ENCODE peak calls at places on chromosomes 11 and 22, in six cellular contexts. One of them, this sample, is unnamed.

GRCh38 chr22:30265851-30266444 is 703 bp downstream of the OSM start:
- DNase-seq in tibial nerve: no peak
- DNase-seq in HCT116: no peak
- DNase-seq in suprapubic skin: no peak
- DNase-seq in adrenal gland: no peak
- DNase-seq in GM23338: no peak
- DNase-seq in this sample: no peak

GRCh38 chr22:28799834-28800307 is 498 bp downstream of the XBP1 start:
- DNase-seq in tibial nerve: peak; percentile 40
- DNase-seq in HCT116: no peak
- DNase-seq in suprapubic skin: peak; percentile 84
- DNase-seq in adrenal gland: peak; percentile 57
- DNase-seq in GM23338: peak; percentile 60
- DNase-seq in this sample: peak; percentile 24

GRCh38 chr22:48894064-48894671 is 933.5 kb downstream of the BRD1 start:
- DNase-seq in tibial nerve: no peak
- DNase-seq in HCT116: no peak
- DNase-seq in suprapubic skin: peak; percentile 60
- DNase-seq in adrenal gland: no peak
- DNase-seq in GM23338: no peak
- DNase-seq in this sample: no peak

GRCh38 chr11:35040221-35040942 is 98.6 kb upstream of the CD44 start:
- DNase-seq in tibial nerve: no peak
- DNase-seq in HCT116: no peak
- DNase-seq in suprapubic skin: no peak
- DNase-seq in adrenal gland: no peak
- DNase-seq in GM23338: no peak
- DNase-seq in this sample: peak; percentile 86

GRCh38 chr11:76173663-76174062 is 32.6 kb downstream of the WNT11 start:
- DNase-seq in tibial nerve: no peak
- DNase-seq in HCT116: no peak
- DNase-seq in suprapubic skin: no peak
- DNase-seq in adrenal gland: no peak
- DNase-seq in GM23338: no peak
- DNase-seq in this sample: no peak

GRCh38 chr11:78740175-78741161 is 165.8 kb upstream of the NARS2 start:
- DNase-seq in tibial nerve: no peak
- DNase-seq in HCT116: no peak
- DNase-seq in suprapubic skin: no peak
- DNase-seq in adrenal gland: no peak
- DNase-seq in GM23338: no peak
- DNase-seq in this sample: no peak

GRCh38 chr11:296206-296975 is 2.9 kb downstream of the IFITM5 start:
- DNase-seq in tibial nerve: no peak
- DNase-seq in HCT116: no peak
- DNase-seq in suprapubic skin: no peak
- DNase-seq in adrenal gland: no peak
- DNase-seq in GM23338: no peak
- DNase-seq in this sample: no peak

GRCh38 chr22:38479096-38479840 is 11.4 kb downstream of the KDELR3 start:
- DNase-seq in tibial nerve: no peak
- DNase-seq in HCT116: no peak
- DNase-seq in suprapubic skin: peak; percentile 16
- DNase-seq in adrenal gland: no peak
- DNase-seq in GM23338: no peak
- DNase-seq in this sample: no peak

GRCh38 chr11:85742348-85742747 is 56.4 kb upstream of the CCDC89 start:
- DNase-seq in tibial nerve: no peak
- DNase-seq in HCT116: no peak
- DNase-seq in suprapubic skin: no peak
- DNase-seq in adrenal gland: no peak
- DNase-seq in GM23338: no peak
- DNase-seq in this sample: no peak

GRCh38 chr11:70468256-70469230 is 70.2 kb downstream of the CTTN start:
- DNase-seq in tibial nerve: no peak
- DNase-seq in HCT116: no peak
- DNase-seq in suprapubic skin: no peak
- DNase-seq in adrenal gland: no peak
- DNase-seq in GM23338: peak; percentile 45
- DNase-seq in this sample: no peak

GRCh38 chr22:31947296-31947695 is 3.0 kb downstream of the YWHAH start:
- DNase-seq in tibial nerve: no peak
- DNase-seq in HCT116: no peak
- DNase-seq in suprapubic skin: no peak
- DNase-seq in adrenal gland: no peak
- DNase-seq in GM23338: no peak
- DNase-seq in this sample: no peak

GRCh38 chr11:6926208-6927029 is at the start of gene ZNF215:
- DNase-seq in tibial nerve: peak; percentile 25
- DNase-seq in HCT116: peak; percentile 93
- DNase-seq in suprapubic skin: peak; percentile 84
- DNase-seq in adrenal gland: peak; percentile 79
- DNase-seq in GM23338: peak; percentile 96
- DNase-seq in this sample: peak; percentile 83

GRCh38 chr11:15006139-15006759 is 34.1 kb upstream of the CALCA start:
- DNase-seq in tibial nerve: no peak
- DNase-seq in HCT116: peak; percentile 47
- DNase-seq in suprapubic skin: no peak
- DNase-seq in adrenal gland: no peak
- DNase-seq in GM23338: peak; percentile 84
- DNase-seq in this sample: peak; percentile 34

GRCh38 chr11:73003083-73003482 is 139.0 kb downstream of the FCHSD2 start:
- DNase-seq in tibial nerve: no peak
- DNase-seq in HCT116: no peak
- DNase-seq in suprapubic skin: no peak
- DNase-seq in adrenal gland: no peak
- DNase-seq in GM23338: no peak
- DNase-seq in this sample: no peak

GRCh38 chr22:25702571-25703167 is 39.3 kb upstream of the MYO18B start:
- DNase-seq in tibial nerve: no peak
- DNase-seq in HCT116: no peak
- DNase-seq in suprapubic skin: no peak
- DNase-seq in adrenal gland: no peak
- DNase-seq in GM23338: no peak
- DNase-seq in this sample: peak; percentile 7

GRCh38 chr11:28618426-28618825 is 510.2 kb downstream of the METTL15 start:
- DNase-seq in tibial nerve: no peak
- DNase-seq in HCT116: no peak
- DNase-seq in suprapubic skin: no peak
- DNase-seq in adrenal gland: no peak
- DNase-seq in GM23338: no peak
- DNase-seq in this sample: peak; percentile 18

DNA sequence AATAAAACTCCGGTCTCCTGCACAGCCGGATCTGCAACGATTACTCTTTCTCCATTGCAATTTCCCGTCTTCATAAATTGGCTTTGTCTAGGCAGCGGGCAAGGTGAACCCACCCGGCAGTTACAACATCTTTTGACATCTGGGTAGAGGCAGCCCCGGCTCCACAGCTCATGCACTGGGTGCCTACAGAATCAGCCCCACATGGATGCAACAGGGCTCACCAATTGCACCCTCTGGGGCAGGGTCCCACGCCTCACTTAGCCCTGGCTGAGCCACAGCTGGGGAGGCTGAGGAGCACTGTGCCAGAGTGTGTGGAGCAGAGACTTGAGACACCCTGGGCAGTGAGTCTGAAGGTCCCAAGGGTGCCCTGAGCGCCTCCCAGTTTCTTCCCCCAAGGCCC is 710.2 kb downstream of the TBC1D22A start:
- DNase-seq in tibial nerve: no peak
- DNase-seq in HCT116: no peak
- DNase-seq in suprapubic skin: no peak
- DNase-seq in adrenal gland: no peak
- DNase-seq in GM23338: no peak
- DNase-seq in this sample: no peak
- H3K36me3 ChIP-seq in tibial nerve: no peaks in the 10 kb centered on the region
- H3K36me3 ChIP-seq in HCT116: no peaks in the 10 kb centered on the region
- H3K36me3 ChIP-seq in suprapubic skin: no peaks in the 10 kb centered on the region
- H3K36me3 ChIP-seq in adrenal gland: no peaks in the 10 kb centered on the region
- H3K36me3 ChIP-seq in GM23338: peaks cover 6% of the 10 kb centered on the region
- H3K36me3 ChIP-seq in this sample: no peaks in the 10 kb centered on the region

GRCh38 chr11:112062923-112063322 is 10.9 kb downstream of the PIH1D2 start:
- DNase-seq in tibial nerve: no peak
- DNase-seq in HCT116: no peak
- DNase-seq in suprapubic skin: no peak
- DNase-seq in adrenal gland: no peak
- DNase-seq in GM23338: no peak
- DNase-seq in this sample: no peak

GRCh38 chr11:112057170-112057569 is 16.6 kb downstream of the PIH1D2 start:
- DNase-seq in tibial nerve: no peak
- DNase-seq in HCT116: no peak
- DNase-seq in suprapubic skin: no peak
- DNase-seq in adrenal gland: no peak
- DNase-seq in GM23338: no peak
- DNase-seq in this sample: no peak

DNA sequence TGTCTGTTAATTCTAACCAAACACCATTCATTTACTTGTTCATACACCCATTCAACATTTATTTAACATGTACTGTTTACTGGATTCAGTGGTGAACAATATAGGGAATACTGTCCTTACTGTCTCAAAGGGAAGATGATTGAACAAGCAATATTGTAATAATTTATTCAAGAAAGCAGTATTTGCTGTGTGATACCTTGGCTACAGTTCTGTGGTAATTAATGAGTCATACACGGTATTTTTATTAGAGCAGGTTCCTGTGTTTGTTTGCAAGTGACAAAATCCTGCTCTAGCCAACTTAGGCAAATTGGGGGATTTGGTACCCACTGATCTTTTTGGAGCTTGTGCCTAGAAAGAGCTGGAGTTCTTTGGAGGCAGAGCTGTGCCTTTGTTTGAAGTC is 15.7 kb downstream of the PIH1D2 start:
- DNase-seq in tibial nerve: no peak
- DNase-seq in HCT116: no peak
- DNase-seq in suprapubic skin: no peak
- DNase-seq in adrenal gland: no peak
- DNase-seq in GM23338: no peak
- DNase-seq in this sample: no peak
- H3K36me3 ChIP-seq in tibial nerve: no peaks in the 10 kb centered on the region
- H3K36me3 ChIP-seq in HCT116: peaks cover 30% of the 10 kb centered on the region
- H3K36me3 ChIP-seq in suprapubic skin: peaks cover 55% of the 10 kb centered on the region
- H3K36me3 ChIP-seq in adrenal gland: peaks cover 44% of the 10 kb centered on the region
- H3K36me3 ChIP-seq in GM23338: peaks cover 33% of the 10 kb centered on the region
- H3K36me3 ChIP-seq in this sample: peaks cover 19% of the 10 kb centered on the region

DNA sequence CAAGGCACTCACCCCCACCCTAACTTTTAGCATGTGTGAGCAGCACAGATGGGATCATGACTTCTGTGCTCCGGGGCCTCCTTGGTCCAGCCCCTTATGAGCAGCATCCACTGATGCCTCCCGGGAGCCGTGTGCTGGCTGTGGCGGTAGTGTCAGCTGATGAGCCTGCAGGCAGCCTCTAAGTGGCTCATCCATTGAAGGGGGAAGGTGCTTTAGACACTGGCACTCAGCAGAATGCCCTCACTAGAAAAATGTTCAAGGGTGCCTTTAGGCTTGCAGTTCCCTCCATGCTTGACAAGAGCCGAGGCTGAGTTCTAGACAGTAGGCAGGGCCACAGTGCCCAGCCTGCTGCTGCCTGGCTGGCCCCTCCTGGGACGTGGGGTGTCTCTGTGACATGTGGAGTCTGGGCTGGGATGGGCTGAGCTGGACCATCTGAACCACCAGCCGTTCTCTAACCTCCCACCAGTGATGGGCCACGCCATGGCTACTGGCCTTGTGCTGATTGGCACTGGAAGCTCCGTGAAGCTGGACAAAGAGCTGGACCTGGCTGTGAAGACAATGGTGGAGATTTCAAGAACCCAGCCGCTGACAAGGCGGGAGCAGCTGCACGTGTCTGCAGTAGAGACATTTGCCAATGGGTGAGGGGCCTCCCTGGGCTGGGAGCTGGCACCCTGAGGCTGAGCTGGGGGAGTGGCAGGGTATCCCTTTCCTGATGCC is 5.8 kb downstream of the TTC38 start:
- DNase-seq in tibial nerve: no peak
- DNase-seq in HCT116: no peak
- DNase-seq in suprapubic skin: no peak
- DNase-seq in adrenal gland: no peak
- DNase-seq in GM23338: no peak
- DNase-seq in this sample: no peak
- H3K36me3 ChIP-seq in tibial nerve: no peaks in the 10 kb centered on the region
- H3K36me3 ChIP-seq in HCT116: peaks cover 35% of the 10 kb centered on the region
- H3K36me3 ChIP-seq in suprapubic skin: peaks cover 59% of the 10 kb centered on the region
- H3K36me3 ChIP-seq in adrenal gland: peaks cover 65% of the 10 kb centered on the region
- H3K36me3 ChIP-seq in GM23338: peaks cover 16% of the 10 kb centered on the region
- H3K36me3 ChIP-seq in this sample: peaks cover 36% of the 10 kb centered on the region

GRCh38 chr11:71474141-71474770 is 21.3 kb downstream of the NADSYN1 start:
- DNase-seq in tibial nerve: no peak
- DNase-seq in HCT116: no peak
- DNase-seq in suprapubic skin: no peak
- DNase-seq in adrenal gland: no peak
- DNase-seq in GM23338: no peak
- DNase-seq in this sample: no peak

GRCh38 chr11:71472357-71472885 is 19.4 kb downstream of the NADSYN1 start:
- DNase-seq in tibial nerve: no peak
- DNase-seq in HCT116: no peak
- DNase-seq in suprapubic skin: no peak
- DNase-seq in adrenal gland: no peak
- DNase-seq in GM23338: no peak
- DNase-seq in this sample: no peak

GRCh38 chr11:71473793-71474080 is 20.7 kb downstream of the NADSYN1 start:
- DNase-seq in tibial nerve: no peak
- DNase-seq in HCT116: no peak
- DNase-seq in suprapubic skin: no peak
- DNase-seq in adrenal gland: no peak
- DNase-seq in GM23338: no peak
- DNase-seq in this sample: no peak

GRCh38 chr11:71474771-71475483 is 21.9 kb downstream of the NADSYN1 start:
- DNase-seq in tibial nerve: no peak
- DNase-seq in HCT116: no peak
- DNase-seq in suprapubic skin: no peak
- DNase-seq in adrenal gland: no peak
- DNase-seq in GM23338: no peak
- DNase-seq in this sample: no peak

DNA sequence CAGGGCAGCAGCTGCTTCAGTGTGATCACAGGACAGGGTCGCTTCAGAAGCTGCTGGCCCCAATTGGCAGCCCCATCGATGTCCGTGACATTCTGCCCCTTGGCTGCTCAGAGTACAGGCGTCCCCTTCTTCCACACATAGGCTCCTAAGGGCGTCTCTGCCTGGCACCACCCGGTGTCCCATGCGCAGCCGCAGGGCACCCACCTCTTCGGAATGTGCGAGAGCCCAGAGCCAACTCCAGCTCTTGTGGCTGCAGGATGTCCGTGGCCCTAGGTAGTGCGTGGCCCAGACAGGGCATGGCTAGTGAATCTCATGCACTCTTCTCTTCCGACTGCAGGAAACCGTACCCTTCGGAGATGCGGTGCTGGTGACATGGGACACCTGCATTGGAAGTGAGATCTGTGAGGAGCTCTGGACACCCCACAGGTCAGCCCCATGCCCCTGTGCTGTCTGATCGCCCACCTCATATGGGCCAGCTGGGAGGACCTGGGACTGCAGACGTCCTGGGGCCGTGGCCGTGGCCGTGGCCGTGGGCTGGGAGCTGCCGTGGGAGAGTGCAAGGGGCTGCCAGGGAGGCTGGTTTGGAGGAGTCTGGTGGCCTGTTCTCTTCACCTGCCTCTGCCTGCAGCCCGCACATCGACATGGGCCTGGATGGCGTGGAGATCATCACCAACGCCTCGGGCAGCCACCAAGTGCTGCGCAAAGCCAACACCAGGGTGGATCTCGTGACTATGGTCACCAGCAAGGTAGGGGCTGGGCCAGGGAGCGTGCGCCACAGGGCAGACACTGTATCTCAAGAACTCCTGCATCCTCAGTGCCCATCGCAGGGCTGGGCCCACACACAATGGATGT is 20.2 kb downstream of the NADSYN1 start:
- DNase-seq in tibial nerve: no peak
- DNase-seq in HCT116: no peak
- DNase-seq in suprapubic skin: no peak
- DNase-seq in adrenal gland: no peak
- DNase-seq in GM23338: no peak
- DNase-seq in this sample: no peak
- H3K36me3 ChIP-seq in tibial nerve: peaks cover 2% of the 10 kb centered on the region
- H3K36me3 ChIP-seq in HCT116: peaks cover 5% of the 10 kb centered on the region
- H3K36me3 ChIP-seq in suprapubic skin: peaks cover 69% of the 10 kb centered on the region
- H3K36me3 ChIP-seq in adrenal gland: peaks cover 55% of the 10 kb centered on the region
- H3K36me3 ChIP-seq in GM23338: peaks cover 10% of the 10 kb centered on the region
- H3K36me3 ChIP-seq in this sample: peaks cover 26% of the 10 kb centered on the region